ENCODE peak calls at places on chromosomes 12 and 14, in seven cellular contexts. Q, W, K, J, C, F and V are unnamed samples.

GRCh38 chr12:13587721-13588389 is 391.3 kb downstream of the EMP1 start:
- DNase-seq in Q (no peak), W (no peak), K (no peak), J (no peak), C (no peak), F (no peak), V (no peak)

GRCh38 chr12:80632835-80633234 is 74.6 kb upstream of the MYF6 start:
- DNase-seq in Q (peak; percentile 25), W (no peak), K (no peak), J (no peak), C (no peak), F (no peak), V (no peak)

GRCh38 chr14:33676135-33676566 is 274.7 kb downstream of the EGLN3 start:
- DNase-seq in Q (no peak), W (peak; percentile 23), K (no peak), J (no peak), C (peak; percentile 51), F (no peak), V (no peak)

GRCh38 chr12:52975204-52975603 is 26.3 kb downstream of the KRT18 start:
- DNase-seq in Q (no peak), W (no peak), K (no peak), J (no peak), C (no peak), F (peak; percentile 55), V (no peak)

GRCh38 chr14:63542231-63542999 is 762 bp downstream of the PPP2R5E start:
- DNase-seq in Q (peak; percentile 42), W (peak; percentile 14), K (no peak), J (peak; percentile 53), C (no peak), F (no peak), V (peak; percentile 54)

GRCh38 chr12:75120202-75120774 is 89.4 kb downstream of the KCNC2 start:
- DNase-seq in Q (no peak), W (no peak), K (no peak), J (no peak), C (no peak), F (no peak), V (no peak)

GRCh38 chr12:46073321-46073720 is 82.9 kb upstream of the SCAF11 start:
- DNase-seq in Q (no peak), W (no peak), K (no peak), J (no peak), C (no peak), F (peak; percentile 19), V (no peak)

GRCh38 chr14:60095781-60096450 is 4.2 kb downstream of the PCNX4 start:
- DNase-seq in Q (no peak), W (no peak), K (no peak), J (no peak), C (no peak), F (peak; percentile 93), V (no peak)

GRCh38 chr14:90759370-90760054 is 56.7 kb downstream of the TTC7B start:
- DNase-seq in Q (no peak), W (no peak), K (no peak), J (no peak), C (peak; percentile 56), F (no peak), V (no peak)

GRCh38 chr14:36052063-36052462 is 124.5 kb downstream of the PTCSC3 start:
- DNase-seq in Q (no peak), W (no peak), K (no peak), J (no peak), C (no peak), F (no peak), V (no peak)

GRCh38 chr12:126668538-126668937 is 1598.4 kb upstream of the TMEM132C start:
- DNase-seq in Q (peak; percentile 34), W (no peak), K (no peak), J (no peak), C (no peak), F (no peak), V (no peak)

GRCh38 chr14:94588311-94588710 is 7.1 kb downstream of the SERPINA5 start:
- DNase-seq in Q (no peak), W (no peak), K (no peak), J (no peak), C (no peak), F (no peak), V (no peak)

GRCh38 chr12:67451206-67451605 is 182.0 kb downstream of the CAND1 start:
- DNase-seq in Q (no peak), W (no peak), K (no peak), J (no peak), C (no peak), F (no peak), V (no peak)

GRCh38 chr12:67705394-67706370 is 57.1 kb downstream of the DYRK2 start:
- DNase-seq in Q (peak; percentile 29), W (no peak), K (no peak), J (no peak), C (peak; percentile 27), F (peak; percentile 82), V (no peak)

GRCh38 chr12:50326636-50327284 is 43.4 kb upstream of the LIMA1 start:
- DNase-seq in Q (peak; percentile 46), W (peak; percentile 85), K (no peak), J (peak; percentile 49), C (no peak), F (peak; percentile 72), V (no peak)

GRCh38 chr14:37230551-37231194 is 32.9 kb downstream of the MIPOL1 start:
- DNase-seq in Q (no peak), W (peak; percentile 50), K (no peak), J (no peak), C (no peak), F (peak; percentile 77), V (no peak)

GRCh38 chr14:68961781-68962584 is 17.1 kb downstream of the ACTN1 start:
- DNase-seq in Q (peak; percentile 77), W (no peak), K (no peak), J (no peak), C (peak; percentile 21), F (peak; percentile 85), V (no peak)

DNA sequence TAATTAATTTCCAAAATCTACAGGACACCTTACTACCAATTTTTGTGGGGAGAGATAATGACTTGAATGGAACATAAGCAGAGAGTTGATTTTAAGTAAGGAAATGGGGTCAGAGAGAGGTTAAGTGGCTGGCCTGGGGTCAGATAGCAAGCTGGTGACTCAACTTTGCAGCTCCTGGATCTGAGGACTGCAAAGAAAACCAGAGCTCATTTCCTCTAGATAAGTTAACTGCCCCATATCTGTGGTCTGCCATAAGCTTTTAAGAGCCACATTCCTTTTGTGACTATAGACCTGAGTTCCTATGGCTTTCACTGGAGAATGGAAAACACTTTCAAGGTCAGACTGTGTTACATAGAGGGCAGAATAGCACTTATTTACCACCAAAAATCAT is 201.2 kb upstream of the PRICKLE1 start:
- DNase-seq in Q (peak; percentile 32), W (no peak), K (no peak), J (no peak), C (no peak), F (peak; percentile 83), V (no peak)
- TF ChIP-seq POLR2A in Q (no peak), W (no peak), K (no peak), J (no peak), C (no peak), F (no peak), V (no peak)

GRCh38 chr14:93105362-93105761 is 10.4 kb downstream of the ITPK1 start:
- DNase-seq in Q (peak; percentile 39), W (no peak), K (no peak), J (peak; percentile 77), C (peak; percentile 67), F (peak; percentile 75), V (no peak)
- H3K27ac ChIP-seq in Q (no peak overlapping the region), W (no peak overlapping the region), K (peak overlapping the region; percentile 28), J (peak overlapping the region; percentile 42), C (no peak overlapping the region), F (no peak overlapping the region), V (peak overlapping the region; percentile 55)

GRCh38 chr12:6974180-6974579 is 3.5 kb downstream of the EMG1 start:
- DNase-seq in Q (no peak), W (no peak), K (no peak), J (no peak), C (no peak), F (no peak), V (no peak)
- TF ChIP-seq POLR2A in Q (no peak), W (no peak), K (peak; percentile 26), J (no peak), C (no peak), F (no peak), V (no peak)

GRCh38 chr12:116427200-116427932 is 131.8 kb upstream of the MAP1LC3B2 start:
- DNase-seq in Q (no peak), W (no peak), K (no peak), J (no peak), C (no peak), F (no peak), V (no peak)
- H3K27ac ChIP-seq in Q (no peak overlapping the region), W (no peak overlapping the region), K (no peak overlapping the region), J (no peak overlapping the region), C (no peak overlapping the region), F (peak overlapping the region; percentile 6), V (peak overlapping the region; percentile 25)

GRCh38 chr12:64387201-64387816 is 3.2 kb downstream of the C12orf56 start:
- DNase-seq in Q (no peak), W (no peak), K (no peak), J (no peak), C (no peak), F (no peak), V (no peak)

GRCh38 chr12:64385468-64385867 is 5.1 kb downstream of the C12orf56 start:
- DNase-seq in Q (no peak), W (no peak), K (no peak), J (no peak), C (no peak), F (peak; percentile 31), V (no peak)

GRCh38 chr12:64389154-64389553 is 1.4 kb downstream of the C12orf56 start:
- DNase-seq in Q (no peak), W (no peak), K (no peak), J (no peak), C (no peak), F (no peak), V (no peak)

GRCh38 chr12:64392221-64392620 is 1.7 kb upstream of the C12orf56 start:
- DNase-seq in Q (no peak), W (no peak), K (no peak), J (no peak), C (no peak), F (peak; percentile 56), V (no peak)

GRCh38 chr12:64390275-64390851 is at the start of gene C12orf56:
- DNase-seq in Q (no peak), W (no peak), K (no peak), J (no peak), C (no peak), F (no peak), V (no peak)
- TF ChIP-seq POLR2A in Q (no peak), W (no peak), K (no peak), J (no peak), C (no peak), F (no peak), V (no peak)

GRCh38 chr12:77229640-77230442 is 164.5 kb upstream of the E2F7 start:
- DNase-seq in Q (no peak), W (no peak), K (no peak), J (no peak), C (no peak), F (no peak), V (no peak)

GRCh38 chr12:77228376-77228775 is 163.0 kb upstream of the E2F7 start:
- DNase-seq in Q (no peak), W (no peak), K (no peak), J (no peak), C (no peak), F (no peak), V (no peak)

GRCh38 chr12:77231548-77231947 is 166.2 kb upstream of the E2F7 start:
- DNase-seq in Q (peak; percentile 59), W (peak; percentile 6), K (no peak), J (peak; percentile 68), C (peak; percentile 75), F (peak; percentile 55), V (peak; percentile 45)

GRCh38 chr12:77236066-77236465 is 170.7 kb upstream of the E2F7 start:
- DNase-seq in Q (no peak), W (no peak), K (no peak), J (no peak), C (no peak), F (no peak), V (no peak)

GRCh38 chr12:77232045-77232444 is 166.7 kb upstream of the E2F7 start:
- DNase-seq in Q (no peak), W (no peak), K (no peak), J (no peak), C (no peak), F (peak; percentile 57), V (no peak)
- H3K27ac ChIP-seq in Q (no peak overlapping the region), W (no peak overlapping the region), K (no peak overlapping the region), J (no peak overlapping the region), C (peak overlapping the region; percentile 51), F (no peak overlapping the region), V (peak overlapping the region; percentile 56)